ENCODE peak calls at places on chromosomes 2 and 18, in five cellular contexts. One of them, this sample, is unnamed.

GRCh38 chr2:85887566-85888019 is 1.2 kb downstream of the ST3GAL5 start:
- DNase-seq in mesendoderm: peak; percentile 27
- DNase-seq in CD4-positive, alpha-beta T cell: peak; percentile 43
- DNase-seq in GM23248: peak; percentile 84
- DNase-seq in dorsolateral prefrontal cortex: peak; percentile 84
- DNase-seq in this sample: peak; percentile 20

GRCh38 chr2:109031481-109032228 is 42.6 kb upstream of the EDAR start:
- DNase-seq in mesendoderm: peak; percentile 93
- DNase-seq in CD4-positive, alpha-beta T cell: peak; percentile 86
- DNase-seq in GM23248: peak; percentile 57
- DNase-seq in dorsolateral prefrontal cortex: no peak
- DNase-seq in this sample: peak; percentile 88

GRCh38 chr2:226792155-226792871 is 7.3 kb downstream of the IRS1 start:
- DNase-seq in mesendoderm: peak; percentile 28
- DNase-seq in CD4-positive, alpha-beta T cell: no peak
- DNase-seq in GM23248: peak; percentile 36
- DNase-seq in dorsolateral prefrontal cortex: no peak
- DNase-seq in this sample: no peak

GRCh38 chr2:154507186-154507585 is 191.3 kb upstream of the KCNJ3 start:
- DNase-seq in mesendoderm: peak; percentile 45
- DNase-seq in CD4-positive, alpha-beta T cell: no peak
- DNase-seq in GM23248: no peak
- DNase-seq in dorsolateral prefrontal cortex: no peak
- DNase-seq in this sample: no peak

GRCh38 chr2:165634855-165635254 is 159.2 kb downstream of the GALNT3 start:
- DNase-seq in mesendoderm: peak; percentile 75
- DNase-seq in CD4-positive, alpha-beta T cell: no peak
- DNase-seq in GM23248: peak; percentile 3
- DNase-seq in dorsolateral prefrontal cortex: peak; percentile 87
- DNase-seq in this sample: no peak

GRCh38 chr2:231800493-231801091 is 14.3 kb downstream of the COPS7B start:
- DNase-seq in mesendoderm: peak; percentile 42
- DNase-seq in CD4-positive, alpha-beta T cell: peak; percentile 33
- DNase-seq in GM23248: peak; percentile 69
- DNase-seq in dorsolateral prefrontal cortex: peak; percentile 67
- DNase-seq in this sample: no peak

GRCh38 chr2:180723712-180724111 is 256.7 kb upstream of the UBE2E3 start:
- DNase-seq in mesendoderm: no peak
- DNase-seq in CD4-positive, alpha-beta T cell: no peak
- DNase-seq in GM23248: no peak
- DNase-seq in dorsolateral prefrontal cortex: no peak
- DNase-seq in this sample: no peak

GRCh38 chr2:208064220-208064951 is 39.1 kb upstream of the PLEKHM3 start:
- DNase-seq in mesendoderm: no peak
- DNase-seq in CD4-positive, alpha-beta T cell: no peak
- DNase-seq in GM23248: peak; percentile 95
- DNase-seq in dorsolateral prefrontal cortex: no peak
- DNase-seq in this sample: no peak

GRCh38 chr2:236503100-236503499 is 66.5 kb upstream of the ACKR3 start:
- DNase-seq in mesendoderm: peak; percentile 49
- DNase-seq in CD4-positive, alpha-beta T cell: no peak
- DNase-seq in GM23248: peak; percentile 17
- DNase-seq in dorsolateral prefrontal cortex: no peak
- DNase-seq in this sample: no peak

GRCh38 chr2:219169950-219170654 is at the start of gene SLC23A3:
- DNase-seq in mesendoderm: no peak
- DNase-seq in CD4-positive, alpha-beta T cell: no peak
- DNase-seq in GM23248: no peak
- DNase-seq in dorsolateral prefrontal cortex: no peak
- DNase-seq in this sample: no peak

GRCh38 chr2:1584691-1585485 is 159.4 kb downstream of the PXDN start:
- DNase-seq in mesendoderm: no peak
- DNase-seq in CD4-positive, alpha-beta T cell: no peak
- DNase-seq in GM23248: no peak
- DNase-seq in dorsolateral prefrontal cortex: no peak
- DNase-seq in this sample: no peak

GRCh38 chr2:85112906-85113625 is 20.1 kb upstream of the TCF7L1 start:
- DNase-seq in mesendoderm: no peak
- DNase-seq in CD4-positive, alpha-beta T cell: no peak
- DNase-seq in GM23248: peak; percentile 51
- DNase-seq in dorsolateral prefrontal cortex: no peak
- DNase-seq in this sample: no peak

GRCh38 chr2:160308915-160309314 is 108.8 kb upstream of the ITGB6 start:
- DNase-seq in mesendoderm: peak; percentile 64
- DNase-seq in CD4-positive, alpha-beta T cell: no peak
- DNase-seq in GM23248: peak; percentile 92
- DNase-seq in dorsolateral prefrontal cortex: no peak
- DNase-seq in this sample: no peak

GRCh38 chr2:1988594-1988993 is 244.3 kb upstream of the PXDN start:
- DNase-seq in mesendoderm: no peak
- DNase-seq in CD4-positive, alpha-beta T cell: no peak
- DNase-seq in GM23248: no peak
- DNase-seq in dorsolateral prefrontal cortex: peak; percentile 71
- DNase-seq in this sample: no peak

GRCh38 chr18:11994346-11994707 is 13.0 kb downstream of the IMPA2 start:
- DNase-seq in mesendoderm: no peak
- DNase-seq in CD4-positive, alpha-beta T cell: no peak
- DNase-seq in GM23248: peak; percentile 89
- DNase-seq in dorsolateral prefrontal cortex: no peak
- DNase-seq in this sample: no peak

GRCh38 chr2:215772003-215772402 is 241.3 kb downstream of the MREG start:
- DNase-seq in mesendoderm: peak; percentile 89
- DNase-seq in CD4-positive, alpha-beta T cell: no peak
- DNase-seq in GM23248: peak; percentile 11
- DNase-seq in dorsolateral prefrontal cortex: no peak
- DNase-seq in this sample: no peak

GRCh38 chr18:58196881-58197872 is 153.2 kb downstream of the NEDD4L start:
- DNase-seq in mesendoderm: no peak
- DNase-seq in CD4-positive, alpha-beta T cell: no peak
- DNase-seq in GM23248: no peak
- DNase-seq in dorsolateral prefrontal cortex: no peak
- DNase-seq in this sample: no peak

GRCh38 chr18:57970356-57971095 is 73.5 kb upstream of the NEDD4L start:
- DNase-seq in mesendoderm: peak; percentile 70
- DNase-seq in CD4-positive, alpha-beta T cell: no peak
- DNase-seq in GM23248: peak; percentile 12
- DNase-seq in dorsolateral prefrontal cortex: no peak
- DNase-seq in this sample: no peak

GRCh38 chr2:110101280-110101844 is 14.3 kb downstream of the MALL start:
- DNase-seq in mesendoderm: peak; percentile 83
- DNase-seq in CD4-positive, alpha-beta T cell: no peak
- DNase-seq in GM23248: peak; percentile 99
- DNase-seq in dorsolateral prefrontal cortex: peak; percentile 55
- DNase-seq in this sample: no peak

GRCh38 chr2:127086800-127087737 is 19.9 kb downstream of the BIN1 start:
- DNase-seq in mesendoderm: peak; percentile 89
- DNase-seq in CD4-positive, alpha-beta T cell: no peak
- DNase-seq in GM23248: peak; percentile 50
- DNase-seq in dorsolateral prefrontal cortex: no peak
- DNase-seq in this sample: no peak

GRCh38 chr2:54595999-54596903 is 127.2 kb upstream of the EML6 start:
- DNase-seq in mesendoderm: peak; percentile 58
- DNase-seq in CD4-positive, alpha-beta T cell: no peak
- DNase-seq in GM23248: no peak
- DNase-seq in dorsolateral prefrontal cortex: no peak
- DNase-seq in this sample: no peak

GRCh38 chr2:98454073-98454472 is 9.4 kb downstream of the INPP4A start:
- DNase-seq in mesendoderm: no peak
- DNase-seq in CD4-positive, alpha-beta T cell: no peak
- DNase-seq in GM23248: no peak
- DNase-seq in dorsolateral prefrontal cortex: no peak
- DNase-seq in this sample: no peak

GRCh38 chr2:241467777-241468570 is 40.4 kb downstream of the STK25 start:
- DNase-seq in mesendoderm: no peak
- DNase-seq in CD4-positive, alpha-beta T cell: no peak
- DNase-seq in GM23248: no peak
- DNase-seq in dorsolateral prefrontal cortex: no peak
- DNase-seq in this sample: no peak

GRCh38 chr18:3262234-3263171 is 570 bp downstream of the MYL12B start:
- DNase-seq in mesendoderm: peak; percentile 43
- DNase-seq in CD4-positive, alpha-beta T cell: peak; percentile 32
- DNase-seq in GM23248: peak; percentile 67
- DNase-seq in dorsolateral prefrontal cortex: no peak
- DNase-seq in this sample: peak; percentile 17

GRCh38 chr2:165778653-165779451 is 15.2 kb downstream of the GALNT3 start:
- DNase-seq in mesendoderm: peak; percentile 64
- DNase-seq in CD4-positive, alpha-beta T cell: no peak
- DNase-seq in GM23248: peak; percentile 22
- DNase-seq in dorsolateral prefrontal cortex: no peak
- DNase-seq in this sample: no peak

GRCh38 chr18:31512203-31512764 is 14.3 kb downstream of the DSG2 start:
- DNase-seq in mesendoderm: peak; percentile 88
- DNase-seq in CD4-positive, alpha-beta T cell: no peak
- DNase-seq in GM23248: peak; percentile 42
- DNase-seq in dorsolateral prefrontal cortex: no peak
- DNase-seq in this sample: no peak

GRCh38 chr2:71544919-71545571 is 91.7 kb downstream of the DYSF start:
- DNase-seq in mesendoderm: no peak
- DNase-seq in CD4-positive, alpha-beta T cell: no peak
- DNase-seq in GM23248: no peak
- DNase-seq in dorsolateral prefrontal cortex: no peak
- DNase-seq in this sample: no peak

GRCh38 chr2:32915694-32916093 is 31.1 kb upstream of the LTBP1 start:
- DNase-seq in mesendoderm: no peak
- DNase-seq in CD4-positive, alpha-beta T cell: no peak
- DNase-seq in GM23248: no peak
- DNase-seq in dorsolateral prefrontal cortex: no peak
- DNase-seq in this sample: no peak

DNA sequence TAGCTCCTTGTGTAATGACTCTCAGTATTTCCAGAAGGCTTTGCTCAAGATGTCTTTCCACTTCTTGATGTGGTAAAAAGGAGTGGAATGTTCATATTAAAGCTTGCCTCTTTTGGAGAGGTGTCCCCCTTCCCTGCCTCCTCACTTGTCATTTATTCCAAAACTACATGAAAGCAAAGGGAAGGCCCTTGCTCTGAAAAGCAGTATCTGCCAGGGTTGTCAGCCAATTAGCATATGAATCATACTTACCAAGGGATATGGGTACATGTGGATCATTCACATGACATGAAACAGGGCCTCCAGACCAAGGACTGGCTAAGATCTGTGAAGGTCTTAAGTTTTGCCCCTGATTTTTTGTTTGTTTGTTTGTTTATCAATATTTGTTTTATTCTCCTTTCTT is 31.3 kb downstream of the ANXA4 start:
- DNase-seq in mesendoderm: no peak
- DNase-seq in CD4-positive, alpha-beta T cell: no peak
- DNase-seq in GM23248: peak; percentile 76
- DNase-seq in dorsolateral prefrontal cortex: peak; percentile 31
- DNase-seq in this sample: no peak
- H3K27ac ChIP-seq in mesendoderm: no peak overlapping the region
- H3K27ac ChIP-seq in CD4-positive, alpha-beta T cell: no peak overlapping the region
- H3K27ac ChIP-seq in GM23248: peak overlapping the region; percentile 41
- H3K27ac ChIP-seq in dorsolateral prefrontal cortex: peak overlapping the region; percentile 62
- H3K27ac ChIP-seq in this sample: no peak overlapping the region

DNA sequence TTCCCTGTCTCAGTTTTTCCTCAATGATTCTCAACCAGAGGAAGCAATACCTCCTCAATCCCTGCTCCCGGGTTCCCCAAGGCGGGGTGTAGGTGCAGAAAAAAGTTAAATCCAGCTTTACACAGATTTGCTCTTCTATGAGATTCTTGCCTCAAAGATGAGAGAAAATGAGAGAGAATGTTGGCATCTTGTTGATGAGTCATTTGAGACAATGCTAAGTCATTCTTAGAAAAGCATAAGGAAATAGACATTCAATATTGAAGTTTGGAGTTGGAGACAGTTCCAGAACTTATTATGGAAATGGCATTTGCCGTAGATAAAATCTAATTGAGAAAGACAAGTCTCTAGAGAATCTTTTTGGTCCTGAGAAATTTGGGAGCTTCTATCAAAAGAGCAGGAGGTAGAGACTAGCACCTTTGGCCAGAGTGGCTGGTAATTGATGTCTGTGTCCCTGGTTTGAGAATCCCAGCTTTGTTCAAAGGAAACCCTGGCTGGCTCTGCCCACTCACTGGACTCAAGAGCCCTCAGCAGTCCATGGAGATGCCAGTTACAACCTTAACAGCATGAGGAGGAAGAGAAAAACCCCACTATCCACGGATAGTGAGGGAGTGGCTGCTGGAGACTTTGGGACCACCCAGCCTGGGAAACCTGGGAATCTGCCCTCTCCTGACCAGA is 181.2 kb downstream of the FAM124B start:
- DNase-seq in mesendoderm: peak; percentile 36
- DNase-seq in CD4-positive, alpha-beta T cell: no peak
- DNase-seq in GM23248: peak; percentile 81
- DNase-seq in dorsolateral prefrontal cortex: no peak
- DNase-seq in this sample: no peak
- H3K27ac ChIP-seq in mesendoderm: peak overlapping the region; percentile 96
- H3K27ac ChIP-seq in CD4-positive, alpha-beta T cell: no peak overlapping the region
- H3K27ac ChIP-seq in GM23248: peak overlapping the region; percentile 97
- H3K27ac ChIP-seq in dorsolateral prefrontal cortex: no peak overlapping the region
- H3K27ac ChIP-seq in this sample: no peak overlapping the region

DNA sequence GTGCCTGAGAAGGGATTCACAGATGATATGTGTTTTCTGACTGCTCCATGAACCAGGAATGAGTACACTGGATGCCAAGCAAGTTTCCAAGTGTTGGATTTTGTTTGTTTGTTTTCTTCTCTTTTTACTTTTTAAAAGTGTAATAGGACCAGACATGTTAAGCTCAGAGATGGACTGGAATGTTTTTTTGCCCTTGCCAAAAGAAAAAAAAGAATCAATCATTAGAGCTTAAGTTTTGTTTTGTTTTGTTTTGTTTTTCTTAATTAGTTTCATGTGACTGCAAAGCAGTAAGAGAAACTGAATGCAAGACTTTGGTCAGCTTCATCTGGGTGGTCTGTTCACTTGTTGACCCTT is 42.5 kb upstream of the SLC1A4 start:
- DNase-seq in mesendoderm: no peak
- DNase-seq in CD4-positive, alpha-beta T cell: no peak
- DNase-seq in GM23248: no peak
- DNase-seq in dorsolateral prefrontal cortex: no peak
- DNase-seq in this sample: no peak
- H3K27ac ChIP-seq in mesendoderm: no peak overlapping the region
- H3K27ac ChIP-seq in CD4-positive, alpha-beta T cell: no peak overlapping the region
- H3K27ac ChIP-seq in GM23248: no peak overlapping the region
- H3K27ac ChIP-seq in dorsolateral prefrontal cortex: no peak overlapping the region
- H3K27ac ChIP-seq in this sample: no peak overlapping the region

GRCh38 chr2:106192752-106193490 is 1.2 kb downstream of the UXS1 start:
- DNase-seq in mesendoderm: peak; percentile 68
- DNase-seq in CD4-positive, alpha-beta T cell: peak; percentile 16
- DNase-seq in GM23248: peak; percentile 89
- DNase-seq in dorsolateral prefrontal cortex: no peak
- DNase-seq in this sample: peak; percentile 34

GRCh38 chr2:106189764-106190468 is 4.2 kb downstream of the UXS1 start:
- DNase-seq in mesendoderm: no peak
- DNase-seq in CD4-positive, alpha-beta T cell: no peak
- DNase-seq in GM23248: peak; percentile 67
- DNase-seq in dorsolateral prefrontal cortex: no peak
- DNase-seq in this sample: no peak

GRCh38 chr2:106189325-106189724 is 4.8 kb downstream of the UXS1 start:
- DNase-seq in mesendoderm: peak; percentile 21
- DNase-seq in CD4-positive, alpha-beta T cell: no peak
- DNase-seq in GM23248: no peak
- DNase-seq in dorsolateral prefrontal cortex: no peak
- DNase-seq in this sample: no peak

GRCh38 chr2:106193491-106193976 is 567 bp downstream of the UXS1 start:
- DNase-seq in mesendoderm: peak; percentile 14
- DNase-seq in CD4-positive, alpha-beta T cell: no peak
- DNase-seq in GM23248: peak; percentile 57
- DNase-seq in dorsolateral prefrontal cortex: no peak
- DNase-seq in this sample: no peak

GRCh38 chr2:106191511-106192016 is 2.5 kb downstream of the UXS1 start:
- DNase-seq in mesendoderm: peak; percentile 52
- DNase-seq in CD4-positive, alpha-beta T cell: no peak
- DNase-seq in GM23248: no peak
- DNase-seq in dorsolateral prefrontal cortex: no peak
- DNase-seq in this sample: no peak
- H3K27ac ChIP-seq in mesendoderm: no peak overlapping the region
- H3K27ac ChIP-seq in CD4-positive, alpha-beta T cell: no peak overlapping the region
- H3K27ac ChIP-seq in GM23248: no peak overlapping the region
- H3K27ac ChIP-seq in dorsolateral prefrontal cortex: no peak overlapping the region
- H3K27ac ChIP-seq in this sample: no peak overlapping the region